ENCODE peak calls at places on chromosomes 5 and 9, in five cellular contexts. L is stomach, R is fibroblast of lung, W is endothelial cell of umbilical vein, X is neuronal stem cell. D is an unnamed sample.

GRCh38 chr9:28317706-28318210 is 744.5 kb upstream of the C9orf72 start:
- DNase-seq in L (no peak), X (peak; percentile 14), R (no peak), W (no peak), D (no peak)

GRCh38 chr9:15299374-15299939 is 7.6 kb downstream of the TTC39B start:
- DNase-seq in X (no peak), W (no peak), L (no peak), R (no peak), D (no peak)

GRCh38 chr5:15694694-15695093 is 194.7 kb downstream of the FBXL7 start:
- DNase-seq in X (no peak), R (peak; percentile 46), L (no peak), W (peak; percentile 24), D (no peak)

GRCh38 chr5:107743357-107744000 is 72.7 kb upstream of the EFNA5 start:
- DNase-seq in L (no peak), X (no peak), R (peak; percentile 69), W (no peak), D (peak; percentile 45)

GRCh38 chr9:129852575-129852974 is 17.3 kb downstream of the USP20 start:
- DNase-seq in W (no peak), L (no peak), X (no peak), R (no peak), D (no peak)

GRCh38 chr5:95746194-95746593 is 15.1 kb downstream of the RHOBTB3 start:
- DNase-seq in X (no peak), L (no peak), W (no peak), R (no peak), D (no peak)

GRCh38 chr9:36163840-36164175 is 5.4 kb upstream of the CCIN start:
- DNase-seq in W (no peak), X (no peak), L (no peak), R (peak; percentile 79), D (peak; percentile 54)

GRCh38 chr5:13356226-13356625 is 588.3 kb downstream of the DNAH5 start:
- DNase-seq in X (no peak), L (no peak), R (peak; percentile 64), W (no peak), D (no peak)

GRCh38 chr9:2125909-2126308 is 110.8 kb downstream of the SMARCA2 start:
- DNase-seq in X (no peak), W (peak; percentile 52), L (no peak), R (no peak), D (no peak)

GRCh38 chr5:124865603-124866354 is 119.3 kb upstream of the ZNF608 start:
- DNase-seq in W (peak; percentile 82), L (no peak), X (no peak), R (no peak), D (no peak)

GRCh38 chr5:53882637-53883036 is 322.2 kb downstream of the NDUFS4 start:
- DNase-seq in L (no peak), X (no peak), W (no peak), R (peak; percentile 30), D (peak; percentile 5)

GRCh38 chr5:172370648-172371248 is 83.6 kb downstream of the SH3PXD2B start:
- DNase-seq in L (peak; percentile 37), R (peak; percentile 39), X (no peak), W (peak; percentile 35), D (peak; percentile 69)

GRCh38 chr9:5982352-5982751 is 33.1 kb downstream of the RANBP6 start:
- DNase-seq in W (no peak), R (no peak), X (no peak), L (no peak), D (no peak)

GRCh38 chr5:77163453-77163852 is 47.0 kb upstream of the PDE8B start:
- DNase-seq in X (no peak), L (no peak), W (no peak), R (no peak), D (no peak)

GRCh38 chr9:840343-840742 is 1.2 kb upstream of the DMRT1 start:
- DNase-seq in X (no peak), W (no peak), R (no peak), L (no peak), D (no peak)

GRCh38 chr9:30796806-30797205 is 1587.6 kb upstream of the ACO1 start:
- DNase-seq in R (peak; percentile 0), X (no peak), L (no peak), W (no peak), D (no peak)

GRCh38 chr5:178228609-178229008 is 4.0 kb downstream of the PHYKPL start:
- DNase-seq in W (no peak), R (no peak), L (no peak), X (no peak), D (no peak)

GRCh38 chr5:141496038-141496437 is 7.2 kb downstream of the PCDHGC5 start:
- DNase-seq in R (peak; percentile 65), X (no peak), L (no peak), W (no peak), D (peak; percentile 72)

GRCh38 chr5:124996764-124997077 is 250.3 kb upstream of the ZNF608 start:
- DNase-seq in L (no peak), R (peak; percentile 78), W (peak; percentile 68), X (peak; percentile 67), D (peak; percentile 55)

GRCh38 chr5:82760856-82761255 is 316.3 kb downstream of the TMEM167A start:
- DNase-seq in W (no peak), R (no peak), L (no peak), X (no peak), D (no peak)

GRCh38 chr9:124659099-124659659 is 111.9 kb downstream of the NR6A1 start:
- DNase-seq in R (peak; percentile 97), X (peak; percentile 80), W (peak; percentile 89), L (peak; percentile 53), D (peak; percentile 97)

GRCh38 chr9:124660341-124660801 is 110.7 kb downstream of the NR6A1 start:
- DNase-seq in W (peak; percentile 87), R (peak; percentile 81), L (no peak), X (peak; percentile 79), D (peak; percentile 56)

GRCh38 chr9:124661184-124661755 is 109.8 kb downstream of the NR6A1 start:
- DNase-seq in R (peak; percentile 40), W (peak; percentile 17), L (no peak), X (no peak), D (no peak)

GRCh38 chr9:124657526-124657925 is 113.6 kb downstream of the NR6A1 start:
- DNase-seq in X (no peak), L (no peak), W (no peak), R (no peak), D (no peak)

DNA sequence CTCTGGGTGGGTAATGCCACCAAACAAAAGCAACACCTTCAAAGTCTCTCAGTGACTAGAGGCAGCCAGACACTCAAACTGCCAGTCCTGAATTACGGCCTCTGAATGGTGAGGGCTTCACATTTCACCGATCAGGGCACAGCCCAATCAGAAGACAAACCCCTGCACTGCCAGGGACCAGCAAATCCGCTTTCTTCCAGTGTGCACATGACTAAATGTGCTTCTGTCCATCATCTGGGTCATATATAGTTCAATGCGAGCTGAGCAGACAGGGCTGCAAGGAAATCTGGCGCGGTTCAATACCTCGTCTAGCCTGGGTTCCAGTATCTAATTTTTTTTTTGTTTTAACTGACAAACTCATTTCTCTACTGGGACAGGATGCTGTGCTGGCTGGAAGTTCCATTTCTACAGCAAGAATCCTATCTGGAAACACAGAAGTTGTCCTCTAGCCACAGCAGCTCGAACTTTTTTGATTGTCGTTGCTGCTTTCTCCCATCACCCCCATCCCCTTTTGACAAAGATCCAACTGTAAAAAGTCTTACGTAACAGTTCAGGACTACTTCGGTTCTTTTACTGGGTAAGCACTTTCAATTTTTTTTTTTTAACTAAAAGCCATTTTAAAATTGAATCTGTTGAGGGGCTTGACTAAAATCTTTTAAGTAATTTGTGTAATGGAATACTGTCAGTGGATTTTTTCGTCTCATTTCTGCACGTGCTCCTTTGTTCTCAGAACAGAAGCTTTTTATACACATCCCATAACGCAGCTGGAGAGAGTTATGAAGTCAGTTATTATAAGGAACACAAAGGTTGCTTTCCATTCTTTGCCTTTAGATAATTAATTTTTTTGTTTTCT is 112.7 kb downstream of the NR6A1 start:
- DNase-seq in W (peak; percentile 95), L (peak; percentile 59), X (peak; percentile 51), R (peak; percentile 99), D (peak; percentile 98)
- H3K4me3 ChIP-seq in W (peak overlapping the region; percentile 99), L (peak overlapping the region; percentile 50), X (no peak overlapping the region), R (peak overlapping the region; percentile 53), D (peak overlapping the region; percentile 70)

GRCh38 chr5:134151723-134152122 is 25.0 kb downstream of the SKP1 start:
- DNase-seq in L (no peak), R (no peak), X (no peak), W (no peak), D (no peak)
- H3K36me3 ChIP-seq in L (peaks cover 51% of the 10 kb centered on the region), R (peaks cover 8% of the 10 kb centered on the region), X (peaks cover 97% of the 10 kb centered on the region), W (peaks cover 25% of the 10 kb centered on the region), D (peaks cover 57% of the 10 kb centered on the region)

GRCh38 chr5:179558912-179559279 is 8.5 kb downstream of the RUFY1 start:
- DNase-seq in L (peak; percentile 55), R (peak; percentile 38), W (peak; percentile 61), X (peak; percentile 53), D (peak; percentile 32)
- H3K27ac ChIP-seq in L (peak overlapping the region; percentile 85), R (peak overlapping the region; percentile 69), W (peak overlapping the region; percentile 56), X (peak overlapping the region; percentile 97), D (peak overlapping the region; percentile 65)

DNA sequence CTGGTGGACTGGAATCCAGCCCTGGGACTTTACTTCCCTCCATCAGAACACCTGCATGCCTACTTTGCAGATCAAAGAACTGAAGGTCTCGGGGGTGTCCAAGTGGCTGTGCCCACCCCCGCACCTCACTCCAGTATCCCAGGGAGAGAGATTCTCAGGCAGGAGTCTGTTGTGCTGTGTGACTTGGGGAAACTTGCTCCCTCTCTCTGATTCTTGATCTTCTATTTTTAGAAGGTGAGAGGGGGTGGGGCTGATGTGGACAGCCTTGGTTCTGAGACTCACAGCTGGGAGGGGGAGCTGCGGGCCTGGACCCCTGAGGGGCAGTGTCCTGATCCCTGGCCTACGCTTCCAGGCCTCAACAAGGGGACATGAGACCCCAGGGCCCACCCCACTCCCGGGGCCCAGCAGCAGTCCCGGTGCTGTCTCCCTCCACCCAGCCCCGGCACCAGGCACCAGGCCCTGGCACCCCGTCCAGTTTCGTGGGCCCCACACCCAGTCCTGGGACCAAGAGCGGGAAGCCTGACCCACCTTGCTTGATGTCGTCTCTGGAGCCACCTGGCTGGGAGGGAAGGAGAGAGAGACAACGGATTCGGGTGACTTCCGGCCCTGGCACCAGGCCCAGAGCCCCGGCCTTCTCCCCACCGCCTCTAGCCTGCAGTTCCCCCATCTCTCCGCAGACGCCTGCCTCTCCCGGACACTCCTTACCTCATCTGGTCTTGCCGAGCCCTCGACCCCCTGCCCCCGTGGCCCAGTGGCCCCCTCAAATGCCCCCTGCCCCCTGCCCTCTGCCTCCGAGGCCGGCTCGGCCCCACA is 74.0 kb upstream of the SPTLC1 start:
- DNase-seq in X (no peak), R (no peak), L (no peak), W (no peak), D (no peak)
- H3K4me3 ChIP-seq in X (no peak overlapping the region), R (no peak overlapping the region), L (no peak overlapping the region), W (no peak overlapping the region), D (no peak overlapping the region)

DNA sequence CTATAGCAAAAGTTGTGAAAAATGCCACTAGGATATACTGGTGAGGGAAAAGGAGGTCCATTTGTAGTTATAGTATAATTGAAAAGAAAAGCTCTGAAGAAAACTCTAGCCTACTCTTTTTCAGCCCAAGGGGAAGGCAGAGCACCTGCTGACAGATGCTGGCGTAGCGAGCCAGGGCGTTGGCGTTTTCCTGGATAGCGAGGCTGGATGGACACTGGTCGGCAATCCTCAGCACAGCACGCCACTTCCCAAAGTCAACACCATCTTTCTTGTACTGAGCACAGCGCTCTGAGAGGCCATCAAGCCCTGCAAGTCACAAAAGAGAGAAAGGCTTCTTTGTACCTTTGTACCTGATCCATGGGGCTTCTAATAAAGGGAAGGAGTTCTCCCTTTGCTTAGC is 8.2 kb downstream of the ALDOB start:
- DNase-seq in R (no peak), X (no peak), W (no peak), L (no peak), D (no peak)
- H3K36me3 ChIP-seq in R (no peaks in the 10 kb centered on the region), X (no peaks in the 10 kb centered on the region), W (no peaks in the 10 kb centered on the region), L (no peaks in the 10 kb centered on the region), D (no peaks in the 10 kb centered on the region)

D was measured in brain microvascular endothelial cell.